ENCODE peak calls at places on chromosomes 5 and 9, in ten cellular contexts. U is activated CD4-positive, alpha-beta T cell treated with anti-CD3 and anti-CD28 coated beads, Interleukin-2, amount 10 ng/mL, durations not matched to agents 7 days and 5 days; K is NCI-H774; H is A549; J is CD4-positive, alpha-beta T cell; Z is NCI-H1092; N is endothelial cell of umbilical vein; L is AG09309; V is cardiac fibroblast; G is HFF-Myc. W is an unnamed sample.

GRCh38 chr5:53114988-53115387 is 5.4 kb upstream of the MOCS2 start:
- DNase-seq in U (no peak), K (peak), H (no peak), J (no peak), Z (no peak), N (peak), L (no peak), V (peak), G (no peak), W (no peak)

GRCh38 chr5:81971086-81971693 is 633 bp upstream of the ATG10 start:
- DNase-seq in U (peak), K (peak), H (peak), J (no peak), Z (no peak), N (no peak), L (no peak), V (peak), G (no peak), W (no peak)

GRCh38 chr5:149256451-149256850 is 15.2 kb upstream of the AFAP1L1 start:
- DNase-seq in U (no peak), K (no peak), H (no peak), J (no peak), Z (no peak), N (no peak), L (no peak), V (no peak), G (no peak), W (no peak)

GRCh38 chr5:41851116-41851515 is 19.1 kb downstream of the OXCT1 start:
- DNase-seq in U (no peak), K (no peak), H (no peak), J (no peak), Z (no peak), N (no peak), L (no peak), V (no peak), G (no peak), W (no peak)

GRCh38 chr9:37295796-37296195 is 126.7 kb upstream of the GRHPR start:
- DNase-seq in U (no peak), K (no peak), H (peak), J (no peak), Z (no peak), N (no peak), L (no peak), V (no peak), G (no peak), W (no peak)

GRCh38 chr5:151383011-151383410 is 35.7 kb upstream of the SLC36A2 start:
- DNase-seq in U (no peak), K (no peak), H (no peak), J (no peak), Z (no peak), N (no peak), L (no peak), V (no peak), G (no peak), W (no peak)

GRCh38 chr9:123406691-123407536 is 50.9 kb downstream of the CRB2 start:
- DNase-seq in U (no peak), K (peak), H (no peak), J (no peak), Z (peak), N (no peak), L (no peak), V (peak), G (no peak), W (no peak)

GRCh38 chr5:116361171-116361967 is 213.3 kb downstream of the SEMA6A start:
- DNase-seq in U (no peak), K (peak), H (no peak), J (no peak), Z (peak), N (no peak), L (no peak), V (peak), G (no peak), W (no peak)

GRCh38 chr5:72166070-72166979 is 59.0 kb downstream of the MAP1B start:
- DNase-seq in U (no peak), K (no peak), H (no peak), J (no peak), Z (peak), N (peak), L (no peak), V (peak), G (no peak), W (no peak)

GRCh38 chr9:100087218-100087617 is 11.6 kb downstream of the ERP44 start:
- DNase-seq in U (no peak), K (no peak), H (no peak), J (no peak), Z (no peak), N (peak), L (no peak), V (peak), G (no peak), W (no peak)

GRCh38 chr9:19379283-19379682 is 753 bp downstream of the RPS6 start:
- DNase-seq in U (no peak), K (no peak), H (no peak), J (no peak), Z (no peak), N (no peak), L (no peak), V (no peak), G (no peak), W (peak)

GRCh38 chr5:137316346-137316736 is 182.8 kb downstream of the SPOCK1 start:
- DNase-seq in U (no peak), K (no peak), H (no peak), J (no peak), Z (no peak), N (no peak), L (no peak), V (peak), G (no peak), W (no peak)

GRCh38 chr9:135131488-135131887 is 44.0 kb downstream of the OLFM1 start:
- DNase-seq in U (no peak), K (no peak), H (no peak), J (no peak), Z (no peak), N (no peak), L (no peak), V (no peak), G (no peak), W (no peak)

GRCh38 chr5:154836225-154836624 is 14.2 kb downstream of the FAXDC2 start:
- DNase-seq in U (no peak), K (peak), H (no peak), J (no peak), Z (no peak), N (no peak), L (no peak), V (no peak), G (no peak), W (no peak)

W was measured in memory B cell.